ENCODE peak calls at places on chromosomes 5 and 9, in seven cellular contexts. C, G, I, V, P, N and W are unnamed samples.

GRCh38 chr5:133441166-133441815 is 171.1 kb downstream of the FSTL4 start:
- DNase-seq in C (no peak), G (no peak), I (no peak), V (no peak), P (no peak), N (no peak), W (no peak)

GRCh38 chr5:36393656-36394438 is 92.1 kb upstream of the RANBP3L start:
- DNase-seq in C (no peak), G (no peak), I (no peak), V (no peak), P (no peak), N (no peak), W (no peak)

GRCh38 chr9:27400334-27400875 is 103.5 kb upstream of the EQTN start:
- DNase-seq in C (no peak), G (no peak), I (no peak), V (no peak), P (no peak), N (no peak), W (no peak)

GRCh38 chr9:124262596-124263045 is 4.9 kb downstream of the NEK6 start:
- DNase-seq in C (no peak), G (no peak), I (no peak), V (no peak), P (no peak), N (no peak), W (no peak)

GRCh38 chr5:74934949-74935751 is 69.0 kb upstream of the FAM169A start:
- DNase-seq in C (peak), G (peak), I (no peak), V (no peak), P (no peak), N (peak), W (no peak)

GRCh38 chr9:88387733-88388202 is 476 bp upstream of the SPIN1 start:
- DNase-seq in C (peak), G (peak), I (peak), V (no peak), P (peak), N (no peak), W (no peak)

GRCh38 chr5:164013077-164013670 is 507.8 kb downstream of the MAT2B start:
- DNase-seq in C (peak), G (peak), I (no peak), V (no peak), P (no peak), N (peak), W (peak)

GRCh38 chr9:26975728-26976707 is 19.8 kb downstream of the IFT74 start:
- DNase-seq in C (peak), G (peak), I (no peak), V (no peak), P (no peak), N (no peak), W (no peak)

GRCh38 chr5:115460476-115460875 is 84.1 kb downstream of the FEM1C start:
- DNase-seq in C (no peak), G (peak), I (no peak), V (no peak), P (no peak), N (peak), W (peak)

GRCh38 chr9:113005777-113006176 is 6.2 kb downstream of the ZNF883 start:
- DNase-seq in C (no peak), G (no peak), I (no peak), V (no peak), P (no peak), N (no peak), W (no peak)

GRCh38 chr5:51380603-51381207 is 2.5 kb upstream of the ISL1 start:
- DNase-seq in C (no peak), G (peak), I (no peak), V (no peak), P (no peak), N (no peak), W (no peak)

GRCh38 chr5:168579987-168580508 is 880 bp upstream of the PANK3 start:
- DNase-seq in C (no peak), G (no peak), I (no peak), V (no peak), P (no peak), N (no peak), W (no peak)

GRCh38 chr9:118318770-118319443 is 614.7 kb downstream of the TLR4 start:
- DNase-seq in C (no peak), G (no peak), I (no peak), V (no peak), P (no peak), N (no peak), W (no peak)

GRCh38 chr5:127320032-127320945 is 29.7 kb downstream of the MEGF10 start:
- DNase-seq in C (peak), G (peak), I (no peak), V (no peak), P (no peak), N (no peak), W (peak)

GRCh38 chr9:92807757-92808725 is 43.4 kb upstream of the BICD2 start:
- DNase-seq in C (no peak), G (no peak), I (peak), V (no peak), P (no peak), N (peak), W (no peak)